ENCODE peak calls at places on chromosomes 13 and 19, in five cellular contexts. S, L, P, Q and R are unnamed samples.

GRCh38 chr13:48653074-48654054 is at the start of gene CYSLTR2:
- DNase-seq in L (no peak), P (peak), Q (no peak), S (no peak), R (peak)

GRCh38 chr13:19070398-19070735 is 111.3 kb downstream of the TUBA3C start:
- DNase-seq in L (no peak), Q (no peak), S (no peak), P (no peak), R (no peak)

GRCh38 chr19:13955662-13956364 is 3.5 kb downstream of the DCAF15 start:
- DNase-seq in Q (no peak), P (no peak), S (no peak), L (no peak), R (no peak)

GRCh38 chr19:19276386-19276785 is 3.3 kb upstream of the TM6SF2 start:
- DNase-seq in Q (no peak), S (no peak), L (no peak), P (peak), R (no peak)

GRCh38 chr13:95176611-95177259 is 124.5 kb downstream of the ABCC4 start:
- DNase-seq in S (no peak), P (peak), Q (no peak), L (no peak), R (no peak)

GRCh38 chr13:75621147-75621546 is 15.0 kb upstream of the LMO7 start:
- DNase-seq in P (peak), S (no peak), L (no peak), Q (no peak), R (no peak)

GRCh38 chr19:41351339-41352245 is 2.1 kb downstream of the TGFB1 start:
- DNase-seq in L (peak), P (peak), S (no peak), Q (peak), R (peak)

GRCh38 chr19:33558846-33559245 is 37.3 kb upstream of the PEPD start:
- DNase-seq in P (no peak), L (peak), Q (no peak), S (no peak), R (no peak)

GRCh38 chr19:51783373-51783772 is 11.6 kb upstream of the FPR3 start:
- DNase-seq in L (no peak), S (no peak), P (no peak), Q (no peak), R (no peak)

GRCh38 chr13:83829800-83830199 is 52.5 kb downstream of the SLITRK1 start:
- DNase-seq in S (no peak), Q (no peak), L (no peak), P (no peak), R (no peak)

GRCh38 chr19:40224342-40225148 is 1.9 kb downstream of the CCNP start:
- DNase-seq in S (peak), P (no peak), Q (no peak), L (no peak), R (no peak)

GRCh38 chr13:30727491-30728350 is 7.6 kb upstream of the ALOX5AP start:
- DNase-seq in S (no peak), L (no peak), P (no peak), Q (no peak), R (no peak)

GRCh38 chr13:30726192-30726591 is 9.2 kb upstream of the ALOX5AP start:
- DNase-seq in S (no peak), Q (no peak), L (no peak), P (no peak), R (no peak)

GRCh38 chr13:30722361-30722760 is 13.0 kb upstream of the ALOX5AP start:
- DNase-seq in P (peak), L (no peak), S (no peak), Q (no peak), R (no peak)

GRCh38 chr13:30730526-30730925 is 4.8 kb upstream of the ALOX5AP start:
- DNase-seq in L (no peak), S (no peak), P (no peak), Q (no peak), R (peak)

DNA sequence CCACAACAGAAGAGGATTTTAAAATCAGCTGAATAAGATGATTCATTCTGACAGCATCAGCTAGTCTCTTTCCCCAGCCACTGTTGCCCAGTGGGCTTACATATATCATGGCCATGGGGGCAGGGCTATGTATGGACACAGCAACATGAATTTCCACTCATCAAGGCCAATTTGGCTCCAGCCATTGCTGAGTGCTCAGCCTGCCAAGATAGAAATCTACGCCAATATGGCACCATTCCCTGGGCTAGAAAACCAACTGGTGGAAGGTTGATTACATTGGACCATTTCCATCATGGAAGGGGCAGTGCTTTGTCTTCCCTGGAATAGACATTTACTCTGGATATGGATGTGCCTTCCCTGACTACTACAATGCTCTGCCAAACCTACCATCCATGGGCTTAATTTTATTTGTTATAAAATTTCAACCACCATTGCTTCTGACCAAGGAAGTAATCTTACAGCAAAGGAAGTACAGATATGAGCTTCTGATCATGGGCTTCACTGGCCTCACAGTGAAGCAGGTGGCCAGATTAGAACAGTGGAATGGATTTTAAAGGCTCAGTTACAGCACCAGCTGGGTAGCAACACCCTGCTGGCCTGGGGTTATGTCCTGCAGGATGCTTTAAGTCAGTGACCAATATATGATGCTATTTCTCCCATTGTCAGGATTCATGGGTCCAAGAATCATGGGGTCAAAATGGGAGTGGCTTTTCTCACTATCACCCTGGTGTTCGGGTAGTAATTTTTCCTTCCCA is 9.8 kb upstream of the ALOX5AP start:
- DNase-seq in Q (no peak), P (peak), L (no peak), S (no peak), R (no peak)
- TF ChIP-seq CTCF in Q (no peak), P (no peak), L (no peak), S (no peak), R (no peak)

GRCh38 chr13:98648676-98649075 is 71.8 kb upstream of the STK24 start:
- DNase-seq in P (no peak), L (no peak), Q (no peak), S (no peak), R (no peak)

GRCh38 chr13:98648141-98648540 is 71.2 kb upstream of the STK24 start:
- DNase-seq in S (no peak), L (no peak), Q (peak), P (no peak), R (no peak)

GRCh38 chr13:98651716-98652115 is 74.8 kb upstream of the STK24 start:
- DNase-seq in S (no peak), L (no peak), Q (no peak), P (no peak), R (no peak)

GRCh38 chr13:98650376-98651107 is 73.6 kb upstream of the STK24 start:
- DNase-seq in S (no peak), L (no peak), Q (peak), P (no peak), R (no peak)

DNA sequence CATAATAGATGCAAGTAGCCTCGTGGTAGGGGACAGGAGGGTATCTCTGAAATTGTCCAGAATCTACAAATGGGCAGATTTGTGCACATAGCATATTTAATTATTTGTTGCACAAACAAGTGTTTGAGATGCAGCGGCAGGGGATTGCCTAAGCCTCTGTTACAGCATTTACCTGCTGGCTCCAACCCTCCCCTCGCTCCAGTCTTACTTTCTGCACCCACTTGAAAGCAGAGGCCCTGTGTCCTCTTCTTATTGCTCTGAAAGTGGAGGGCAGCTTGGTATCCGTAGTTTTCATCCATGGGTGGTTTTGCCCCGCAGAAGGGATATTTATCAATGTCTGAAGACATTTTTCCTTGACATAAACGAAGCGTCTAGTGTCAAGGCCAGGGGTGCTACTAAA is 73.0 kb upstream of the STK24 start:
- DNase-seq in P (no peak), Q (no peak), L (no peak), S (no peak), R (no peak)
- H3K4me3 ChIP-seq in P (no peak), Q (no peak), L (no peak), S (no peak), R (no peak)

GRCh38 chr19:54662730-54663129 is at the start of gene LILRB4:
- DNase-seq in P (no peak), S (no peak), Q (no peak), L (peak), R (no peak)
- H3K27ac ChIP-seq in P (no peak), S (no peak), Q (no peak), L (no peak), R (no peak)

GRCh38 chr19:12495002-12495802 is 10.6 kb upstream of the ZNF709 start:
- DNase-seq in L (peak), Q (peak), S (peak), P (peak), R (peak)

GRCh38 chr19:12496480-12496879 is 11.9 kb upstream of the ZNF709 start:
- DNase-seq in Q (no peak), L (no peak), P (no peak), S (no peak), R (no peak)

GRCh38 chr19:12497032-12497431 is 12.4 kb upstream of the ZNF709 start:
- DNase-seq in S (no peak), L (no peak), P (no peak), Q (no peak), R (no peak)

DNA sequence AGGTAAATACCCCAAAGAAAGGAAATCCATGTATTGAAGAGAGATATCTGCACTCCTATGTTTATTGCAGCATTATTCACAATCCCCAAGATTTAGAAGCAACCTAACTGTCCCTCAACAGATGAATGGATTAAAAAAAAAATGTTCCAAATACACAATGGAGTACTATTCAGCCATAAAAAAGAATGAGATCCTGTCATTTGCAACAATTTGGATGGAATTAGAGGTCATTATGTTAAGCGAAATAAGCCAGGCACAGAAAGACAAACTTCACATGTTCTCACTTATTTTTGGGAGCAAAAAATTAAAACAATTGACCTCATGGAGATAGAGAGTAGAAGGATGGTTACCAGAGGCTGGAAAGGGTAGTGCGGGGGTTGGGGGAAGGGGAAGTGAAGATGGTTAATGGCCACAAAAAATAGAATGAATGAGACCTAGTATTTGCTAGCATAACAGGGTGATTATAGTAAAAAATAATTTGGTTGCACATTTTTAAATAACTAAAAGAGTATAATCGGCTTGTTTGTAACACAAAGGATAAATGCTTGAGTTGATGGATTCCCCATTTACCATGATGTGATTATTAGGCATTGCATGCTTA is 9.7 kb upstream of the ZNF709 start:
- DNase-seq in Q (no peak), S (no peak), L (no peak), P (no peak), R (no peak)
- TF ChIP-seq CTCF in Q (no peak), S (no peak), L (no peak), P (no peak), R (no peak)

DNA sequence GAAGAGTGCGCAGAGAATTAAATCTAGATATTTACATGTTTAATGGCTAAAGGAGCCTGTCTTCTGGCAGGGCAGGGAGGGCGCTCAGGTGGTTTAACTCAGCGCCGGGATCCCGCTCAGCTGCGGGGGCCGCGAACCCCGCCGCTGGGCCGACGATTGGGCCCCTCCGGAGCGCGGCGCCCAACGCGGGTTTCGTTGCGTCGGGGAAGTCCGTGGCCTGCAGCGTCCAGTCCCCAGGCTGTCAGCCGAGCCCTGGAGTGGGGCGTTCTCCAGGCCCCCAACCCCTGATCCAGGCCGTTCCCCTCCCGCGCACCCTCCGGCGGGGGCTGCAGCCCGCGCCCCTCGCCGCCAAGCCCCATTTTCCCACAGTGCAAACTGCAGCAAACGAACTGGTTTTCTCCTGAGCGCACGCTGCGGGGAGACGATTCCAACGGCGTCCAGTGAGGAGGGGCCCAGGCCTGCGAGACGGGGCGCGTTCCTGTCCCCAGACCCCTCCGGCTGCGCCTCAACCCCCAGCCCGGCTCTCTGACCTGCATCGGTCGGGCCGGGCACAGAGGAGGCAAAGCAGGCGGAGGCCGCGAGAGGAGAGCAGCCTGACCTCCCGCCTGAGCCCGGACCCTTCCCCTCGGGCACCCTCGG is 4.5 kb upstream of the ONECUT3 start:
- DNase-seq in L (no peak), P (no peak), Q (no peak), S (no peak), R (no peak)
- H3K4me3 ChIP-seq in L (no peak), P (no peak), Q (no peak), S (no peak), R (no peak)